ENCODE peak calls at places on chromosome 10, in five cellular contexts. G, Z, M, P and Y are unnamed samples.

GRCh38 chr10:78134919-78135318 is 101.3 kb downstream of the RPS24 start:
- DNase-seq in G (no peak), Z (peak), M (no peak), P (no peak), Y (peak)

GRCh38 chr10:33418309-33418708 is 83.8 kb upstream of the NRP1 start:
- DNase-seq in G (no peak), Z (no peak), M (no peak), P (no peak), Y (no peak)

GRCh38 chr10:6300106-6300783 is 97.5 kb downstream of the PFKFB3 start:
- DNase-seq in G (peak), Z (no peak), M (peak), P (peak), Y (no peak)

GRCh38 chr10:91090761-91091529 is 129.5 kb upstream of the PCGF5 start:
- DNase-seq in G (peak), Z (no peak), M (peak), P (no peak), Y (no peak)

GRCh38 chr10:131862548-131862947 is 38.3 kb upstream of the PPP2R2D start:
- DNase-seq in G (no peak), Z (no peak), M (no peak), P (no peak), Y (no peak)

GRCh38 chr10:97490592-97490991 is 7.6 kb downstream of the MMS19 start:
- DNase-seq in G (peak), Z (no peak), M (no peak), P (no peak), Y (no peak)

GRCh38 chr10:126177414-126178030 is 210.8 kb downstream of the ADAM12 start:
- DNase-seq in G (no peak), Z (no peak), M (no peak), P (no peak), Y (peak)

GRCh38 chr10:76968483-76968882 is 669.1 kb downstream of the KCNMA1 start:
- DNase-seq in G (no peak), Z (no peak), M (no peak), P (no peak), Y (no peak)

GRCh38 chr10:126734015-126734414 is 63.5 kb upstream of the C10orf90 start:
- DNase-seq in G (peak), Z (no peak), M (peak), P (no peak), Y (no peak)

GRCh38 chr10:18264466-18264865 is 124.2 kb downstream of the CACNB2 start:
- DNase-seq in G (no peak), Z (no peak), M (peak), P (no peak), Y (no peak)

GRCh38 chr10:115972426-115972825 is 300.6 kb downstream of the GFRA1 start:
- DNase-seq in G (no peak), Z (no peak), M (no peak), P (no peak), Y (no peak)
- H2AFZ ChIP-seq in G (no peak), Z (no peak), M (no peak), P (no peak), Y (no peak)

DNA sequence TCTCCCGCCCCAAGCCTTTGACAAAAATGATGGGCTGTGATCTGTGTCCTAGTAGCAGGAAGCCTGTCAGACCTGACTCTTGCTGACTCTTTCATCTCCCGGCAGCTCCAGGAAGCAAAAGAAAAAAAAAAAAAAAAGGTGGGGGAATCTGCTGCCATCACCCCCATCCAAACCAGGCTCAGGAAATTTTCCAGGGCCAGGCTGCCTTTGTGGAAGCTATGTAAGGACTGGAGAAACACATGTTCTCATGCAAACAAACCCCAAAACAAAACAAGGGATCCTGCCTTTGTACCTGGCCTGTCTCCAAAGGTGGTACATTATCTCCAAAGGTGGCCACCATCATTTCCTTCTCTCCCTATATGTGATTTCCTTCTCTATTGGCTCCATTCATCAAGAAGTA is 192.0 kb upstream of the SVIL start:
- DNase-seq in G (no peak), Z (no peak), M (no peak), P (no peak), Y (no peak)
- H2AFZ ChIP-seq in G (no peak), Z (no peak), M (no peak), P (no peak), Y (peak)

DNA sequence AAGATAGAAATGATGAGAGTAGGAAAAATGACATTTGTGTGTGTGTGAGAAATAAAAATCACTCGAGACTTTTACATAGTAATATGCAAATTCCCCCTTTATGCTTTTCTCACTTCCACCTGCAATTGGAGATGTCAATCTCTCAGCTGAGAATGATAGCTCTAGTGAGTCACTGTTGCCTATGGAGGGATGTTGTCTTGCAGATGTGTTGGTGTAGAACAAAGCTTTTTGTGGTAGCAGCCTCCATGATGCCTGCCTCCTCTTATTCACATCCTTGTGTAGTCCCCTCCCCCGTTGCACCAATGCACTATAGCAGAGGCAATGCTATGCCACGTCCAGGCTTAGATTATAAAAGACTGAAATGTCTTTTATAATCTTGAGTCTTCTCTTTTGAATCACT is 33.8 kb downstream of the SPAG6 start:
- DNase-seq in G (no peak), Z (no peak), M (no peak), P (no peak), Y (peak)
- H2AFZ ChIP-seq in G (no peak), Z (no peak), M (no peak), P (no peak), Y (peak)

GRCh38 chr10:114265392-114266053 is 26.5 kb downstream of the VWA2 start:
- DNase-seq in G (peak), Z (no peak), M (peak), P (no peak), Y (no peak)
- H2AFZ ChIP-seq in G (no peak), Z (no peak), M (no peak), P (no peak), Y (no peak)

GRCh38 chr10:4255751-4256150 is 470.7 kb upstream of the KLF6 start:
- DNase-seq in G (no peak), Z (no peak), M (no peak), P (no peak), Y (no peak)

GRCh38 chr10:4250497-4250887 is 465.5 kb upstream of the KLF6 start:
- DNase-seq in G (no peak), Z (no peak), M (no peak), P (no peak), Y (no peak)

GRCh38 chr10:4256971-4257370 is 472.0 kb upstream of the KLF6 start:
- DNase-seq in G (no peak), Z (no peak), M (no peak), P (no peak), Y (no peak)

GRCh38 chr10:4257939-4258465 is 473.0 kb upstream of the KLF6 start:
- DNase-seq in G (no peak), Z (peak), M (no peak), P (no peak), Y (no peak)

GRCh38 chr10:4254101-4254994 is 469.3 kb upstream of the KLF6 start:
- DNase-seq in G (peak), Z (no peak), M (peak), P (no peak), Y (no peak)
- H2AFZ ChIP-seq in G (peak), Z (no peak), M (no peak), P (no peak), Y (no peak)

GRCh38 chr10:12628964-12629766 is 279.8 kb downstream of the CAMK1D start:
- DNase-seq in G (no peak), Z (no peak), M (no peak), P (no peak), Y (no peak)
- H2AFZ ChIP-seq in G (no peak), Z (no peak), M (no peak), P (no peak), Y (no peak)

GRCh38 chr10:84286695-84287094 is 41.7 kb upstream of the CCSER2 start:
- DNase-seq in G (no peak), Z (no peak), M (no peak), P (no peak), Y (no peak)
- H2AFZ ChIP-seq in G (no peak), Z (no peak), M (no peak), P (no peak), Y (no peak)

GRCh38 chr10:60123668-60124067 is 217.3 kb upstream of the CCDC6 start:
- DNase-seq in G (peak), Z (no peak), M (peak), P (no peak), Y (no peak)
- H2AFZ ChIP-seq in G (peak), Z (no peak), M (no peak), P (no peak), Y (no peak)